ENCODE peak calls at places on chromosome X, in ten cellular contexts. One of them, this sample, is unnamed.

GRCh38 chrX:71917621-71918341 is 7.1 kb downstream of the NHSL2 start:
- DNase-seq in neural crest cell: no peak
- DNase-seq in cerebellum: no peak
- DNase-seq in hepatocyte: no peak
- DNase-seq in neuronal stem cell: no peak
- DNase-seq in cardiac muscle cell: peak
- DNase-seq in K562: no peak
- DNase-seq in stimulated activated naive CD4-positive, alpha-beta T cell: no peak
- DNase-seq in non-pigmented ciliary epithelial cell: no peak
- DNase-seq in AG09309: no peak
- DNase-seq in this sample: peak

GRCh38 chrX:110143454-110144210 is 140.7 kb downstream of the TMEM164 start:
- DNase-seq in neural crest cell: no peak
- DNase-seq in cerebellum: peak
- DNase-seq in hepatocyte: no peak
- DNase-seq in neuronal stem cell: no peak
- DNase-seq in cardiac muscle cell: no peak
- DNase-seq in K562: no peak
- DNase-seq in stimulated activated naive CD4-positive, alpha-beta T cell: no peak
- DNase-seq in non-pigmented ciliary epithelial cell: no peak
- DNase-seq in AG09309: no peak
- DNase-seq in this sample: no peak

GRCh38 chrX:110418220-110418856 is 59.7 kb downstream of the RTL9 start:
- DNase-seq in neural crest cell: peak
- DNase-seq in cerebellum: no peak
- DNase-seq in hepatocyte: peak
- DNase-seq in neuronal stem cell: no peak
- DNase-seq in cardiac muscle cell: peak
- DNase-seq in K562: peak
- DNase-seq in stimulated activated naive CD4-positive, alpha-beta T cell: no peak
- DNase-seq in non-pigmented ciliary epithelial cell: no peak
- DNase-seq in AG09309: no peak
- DNase-seq in this sample: no peak

GRCh38 chrX:100979881-100980607 is 10.5 kb downstream of the ARL13A start:
- DNase-seq in neural crest cell: no peak
- DNase-seq in cerebellum: no peak
- DNase-seq in hepatocyte: no peak
- DNase-seq in neuronal stem cell: no peak
- DNase-seq in cardiac muscle cell: no peak
- DNase-seq in K562: no peak
- DNase-seq in stimulated activated naive CD4-positive, alpha-beta T cell: no peak
- DNase-seq in non-pigmented ciliary epithelial cell: no peak
- DNase-seq in AG09309: no peak
- DNase-seq in this sample: no peak

GRCh38 chrX:153862369-153863250 is 23.4 kb downstream of the L1CAM start:
- DNase-seq in neural crest cell: no peak
- DNase-seq in cerebellum: peak
- DNase-seq in hepatocyte: no peak
- DNase-seq in neuronal stem cell: no peak
- DNase-seq in cardiac muscle cell: peak
- DNase-seq in K562: no peak
- DNase-seq in stimulated activated naive CD4-positive, alpha-beta T cell: no peak
- DNase-seq in non-pigmented ciliary epithelial cell: no peak
- DNase-seq in AG09309: no peak
- DNase-seq in this sample: no peak

GRCh38 chrX:37779857-37780256 is at the start of gene CYBB:
- DNase-seq in neural crest cell: no peak
- DNase-seq in cerebellum: no peak
- DNase-seq in hepatocyte: no peak
- DNase-seq in neuronal stem cell: no peak
- DNase-seq in cardiac muscle cell: no peak
- DNase-seq in K562: no peak
- DNase-seq in stimulated activated naive CD4-positive, alpha-beta T cell: no peak
- DNase-seq in non-pigmented ciliary epithelial cell: no peak
- DNase-seq in AG09309: no peak
- DNase-seq in this sample: no peak

GRCh38 chrX:29308726-29309125 is 721.5 kb downstream of the IL1RAPL1 start:
- DNase-seq in neural crest cell: no peak
- DNase-seq in cerebellum: no peak
- DNase-seq in hepatocyte: no peak
- DNase-seq in neuronal stem cell: no peak
- DNase-seq in cardiac muscle cell: no peak
- DNase-seq in K562: no peak
- DNase-seq in stimulated activated naive CD4-positive, alpha-beta T cell: no peak
- DNase-seq in non-pigmented ciliary epithelial cell: no peak
- DNase-seq in AG09309: no peak
- DNase-seq in this sample: no peak

GRCh38 chrX:40260123-40260751 is 162.5 kb upstream of the BCOR start:
- DNase-seq in neural crest cell: no peak
- DNase-seq in cerebellum: no peak
- DNase-seq in hepatocyte: no peak
- DNase-seq in neuronal stem cell: no peak
- DNase-seq in cardiac muscle cell: peak
- DNase-seq in K562: peak
- DNase-seq in stimulated activated naive CD4-positive, alpha-beta T cell: no peak
- DNase-seq in non-pigmented ciliary epithelial cell: no peak
- DNase-seq in AG09309: no peak
- DNase-seq in this sample: no peak

GRCh38 chrX:133849676-133850075 is 135.7 kb downstream of the GPC3 start:
- DNase-seq in neural crest cell: no peak
- DNase-seq in cerebellum: no peak
- DNase-seq in hepatocyte: no peak
- DNase-seq in neuronal stem cell: no peak
- DNase-seq in cardiac muscle cell: no peak
- DNase-seq in K562: no peak
- DNase-seq in stimulated activated naive CD4-positive, alpha-beta T cell: no peak
- DNase-seq in non-pigmented ciliary epithelial cell: no peak
- DNase-seq in AG09309: no peak
- DNase-seq in this sample: no peak

GRCh38 chrX:41518127-41518840 is 71.1 kb downstream of the NYX start:
- DNase-seq in neural crest cell: no peak
- DNase-seq in cerebellum: no peak
- DNase-seq in hepatocyte: no peak
- DNase-seq in neuronal stem cell: no peak
- DNase-seq in cardiac muscle cell: no peak
- DNase-seq in K562: no peak
- DNase-seq in stimulated activated naive CD4-positive, alpha-beta T cell: no peak
- DNase-seq in non-pigmented ciliary epithelial cell: no peak
- DNase-seq in AG09309: no peak
- DNase-seq in this sample: no peak

GRCh38 chrX:3598046-3598605 is 115.3 kb downstream of the PRKX start:
- DNase-seq in neural crest cell: no peak
- DNase-seq in cerebellum: no peak
- DNase-seq in hepatocyte: no peak
- DNase-seq in neuronal stem cell: no peak
- DNase-seq in cardiac muscle cell: no peak
- DNase-seq in K562: no peak
- DNase-seq in stimulated activated naive CD4-positive, alpha-beta T cell: no peak
- DNase-seq in non-pigmented ciliary epithelial cell: no peak
- DNase-seq in AG09309: no peak
- DNase-seq in this sample: no peak

GRCh38 chrX:131792789-131793462 is 230.2 kb upstream of the STK26 start:
- DNase-seq in neural crest cell: no peak
- DNase-seq in cerebellum: no peak
- DNase-seq in hepatocyte: no peak
- DNase-seq in neuronal stem cell: no peak
- DNase-seq in cardiac muscle cell: no peak
- DNase-seq in K562: no peak
- DNase-seq in stimulated activated naive CD4-positive, alpha-beta T cell: peak
- DNase-seq in non-pigmented ciliary epithelial cell: no peak
- DNase-seq in AG09309: peak
- DNase-seq in this sample: no peak

GRCh38 chrX:151985955-151986354 is 11.5 kb upstream of the GABRE start:
- DNase-seq in neural crest cell: no peak
- DNase-seq in cerebellum: no peak
- DNase-seq in hepatocyte: peak
- DNase-seq in neuronal stem cell: no peak
- DNase-seq in cardiac muscle cell: no peak
- DNase-seq in K562: peak
- DNase-seq in stimulated activated naive CD4-positive, alpha-beta T cell: no peak
- DNase-seq in non-pigmented ciliary epithelial cell: no peak
- DNase-seq in AG09309: no peak
- DNase-seq in this sample: no peak

GRCh38 chrX:39648548-39649254 is 449.1 kb downstream of the BCOR start:
- DNase-seq in neural crest cell: no peak
- DNase-seq in cerebellum: no peak
- DNase-seq in hepatocyte: no peak
- DNase-seq in neuronal stem cell: no peak
- DNase-seq in cardiac muscle cell: no peak
- DNase-seq in K562: no peak
- DNase-seq in stimulated activated naive CD4-positive, alpha-beta T cell: no peak
- DNase-seq in non-pigmented ciliary epithelial cell: no peak
- DNase-seq in AG09309: no peak
- DNase-seq in this sample: no peak

GRCh38 chrX:84078991-84079390 is 109.0 kb downstream of the RPS6KA6 start:
- DNase-seq in neural crest cell: no peak
- DNase-seq in cerebellum: no peak
- DNase-seq in hepatocyte: no peak
- DNase-seq in neuronal stem cell: no peak
- DNase-seq in cardiac muscle cell: no peak
- DNase-seq in K562: no peak
- DNase-seq in stimulated activated naive CD4-positive, alpha-beta T cell: no peak
- DNase-seq in non-pigmented ciliary epithelial cell: no peak
- DNase-seq in AG09309: no peak
- DNase-seq in this sample: no peak

GRCh38 chrX:153245288-153245731 is 66.2 kb downstream of the MAGEA1 start:
- DNase-seq in neural crest cell: peak
- DNase-seq in cerebellum: no peak
- DNase-seq in hepatocyte: peak
- DNase-seq in neuronal stem cell: peak
- DNase-seq in cardiac muscle cell: peak
- DNase-seq in K562: peak
- DNase-seq in stimulated activated naive CD4-positive, alpha-beta T cell: peak
- DNase-seq in non-pigmented ciliary epithelial cell: no peak
- DNase-seq in AG09309: no peak
- DNase-seq in this sample: no peak

GRCh38 chrX:113802837-113803236 is 781.0 kb upstream of the HTR2C start:
- DNase-seq in neural crest cell: no peak
- DNase-seq in cerebellum: no peak
- DNase-seq in hepatocyte: no peak
- DNase-seq in neuronal stem cell: no peak
- DNase-seq in cardiac muscle cell: no peak
- DNase-seq in K562: no peak
- DNase-seq in stimulated activated naive CD4-positive, alpha-beta T cell: no peak
- DNase-seq in non-pigmented ciliary epithelial cell: no peak
- DNase-seq in AG09309: no peak
- DNase-seq in this sample: no peak

GRCh38 chrX:40172980-40173661 is 75.4 kb upstream of the BCOR start:
- DNase-seq in neural crest cell: no peak
- DNase-seq in cerebellum: no peak
- DNase-seq in hepatocyte: no peak
- DNase-seq in neuronal stem cell: no peak
- DNase-seq in cardiac muscle cell: no peak
- DNase-seq in K562: no peak
- DNase-seq in stimulated activated naive CD4-positive, alpha-beta T cell: no peak
- DNase-seq in non-pigmented ciliary epithelial cell: no peak
- DNase-seq in AG09309: no peak
- DNase-seq in this sample: no peak

GRCh38 chrX:519741-520140 is 110.8 kb upstream of the SHOX start:
- DNase-seq in neural crest cell: no peak
- DNase-seq in cerebellum: no peak
- DNase-seq in hepatocyte: no peak
- DNase-seq in neuronal stem cell: no peak
- DNase-seq in cardiac muscle cell: no peak
- DNase-seq in K562: no peak
- DNase-seq in stimulated activated naive CD4-positive, alpha-beta T cell: no peak
- DNase-seq in non-pigmented ciliary epithelial cell: no peak
- DNase-seq in AG09309: no peak
- DNase-seq in this sample: no peak

GRCh38 chrX:40733691-40734090 is 1.7 kb downstream of the MED14 start:
- DNase-seq in neural crest cell: no peak
- DNase-seq in cerebellum: no peak
- DNase-seq in hepatocyte: no peak
- DNase-seq in neuronal stem cell: no peak
- DNase-seq in cardiac muscle cell: no peak
- DNase-seq in K562: no peak
- DNase-seq in stimulated activated naive CD4-positive, alpha-beta T cell: no peak
- DNase-seq in non-pigmented ciliary epithelial cell: no peak
- DNase-seq in AG09309: no peak
- DNase-seq in this sample: no peak

GRCh38 chrX:55767100-55767499 is 49.6 kb downstream of the RRAGB start:
- DNase-seq in neural crest cell: no peak
- DNase-seq in cerebellum: no peak
- DNase-seq in hepatocyte: no peak
- DNase-seq in neuronal stem cell: no peak
- DNase-seq in cardiac muscle cell: no peak
- DNase-seq in K562: no peak
- DNase-seq in stimulated activated naive CD4-positive, alpha-beta T cell: no peak
- DNase-seq in non-pigmented ciliary epithelial cell: no peak
- DNase-seq in AG09309: no peak
- DNase-seq in this sample: no peak

GRCh38 chrX:43589735-43590515 is 66.2 kb upstream of the MAOA start:
- DNase-seq in neural crest cell: no peak
- DNase-seq in cerebellum: no peak
- DNase-seq in hepatocyte: peak
- DNase-seq in neuronal stem cell: no peak
- DNase-seq in cardiac muscle cell: no peak
- DNase-seq in K562: no peak
- DNase-seq in stimulated activated naive CD4-positive, alpha-beta T cell: no peak
- DNase-seq in non-pigmented ciliary epithelial cell: no peak
- DNase-seq in AG09309: no peak
- DNase-seq in this sample: no peak

GRCh38 chrX:21661316-21661715 is 3.2 kb upstream of the KLHL34 start:
- DNase-seq in neural crest cell: no peak
- DNase-seq in cerebellum: no peak
- DNase-seq in hepatocyte: no peak
- DNase-seq in neuronal stem cell: no peak
- DNase-seq in cardiac muscle cell: no peak
- DNase-seq in K562: no peak
- DNase-seq in stimulated activated naive CD4-positive, alpha-beta T cell: no peak
- DNase-seq in non-pigmented ciliary epithelial cell: no peak
- DNase-seq in AG09309: no peak
- DNase-seq in this sample: no peak

GRCh38 chrX:48511561-48511960 is 2.8 kb downstream of the PORCN start:
- DNase-seq in neural crest cell: no peak
- DNase-seq in cerebellum: no peak
- DNase-seq in hepatocyte: no peak
- DNase-seq in neuronal stem cell: no peak
- DNase-seq in cardiac muscle cell: no peak
- DNase-seq in K562: no peak
- DNase-seq in stimulated activated naive CD4-positive, alpha-beta T cell: no peak
- DNase-seq in non-pigmented ciliary epithelial cell: no peak
- DNase-seq in AG09309: no peak
- DNase-seq in this sample: no peak

GRCh38 chrX:103464071-103464773 is 55.1 kb downstream of the RAB40A start:
- DNase-seq in neural crest cell: peak
- DNase-seq in cerebellum: peak
- DNase-seq in hepatocyte: peak
- DNase-seq in neuronal stem cell: no peak
- DNase-seq in cardiac muscle cell: peak
- DNase-seq in K562: peak
- DNase-seq in stimulated activated naive CD4-positive, alpha-beta T cell: peak
- DNase-seq in non-pigmented ciliary epithelial cell: no peak
- DNase-seq in AG09309: no peak
- DNase-seq in this sample: no peak

GRCh38 chrX:54076903-54077302 is 32.6 kb upstream of the PHF8 start:
- DNase-seq in neural crest cell: no peak
- DNase-seq in cerebellum: no peak
- DNase-seq in hepatocyte: no peak
- DNase-seq in neuronal stem cell: no peak
- DNase-seq in cardiac muscle cell: no peak
- DNase-seq in K562: no peak
- DNase-seq in stimulated activated naive CD4-positive, alpha-beta T cell: no peak
- DNase-seq in non-pigmented ciliary epithelial cell: no peak
- DNase-seq in AG09309: peak
- DNase-seq in this sample: no peak

GRCh38 chrX:15301924-15302323 is 13.5 kb downstream of the ASB11 start:
- DNase-seq in neural crest cell: no peak
- DNase-seq in cerebellum: no peak
- DNase-seq in hepatocyte: peak
- DNase-seq in neuronal stem cell: no peak
- DNase-seq in cardiac muscle cell: no peak
- DNase-seq in K562: no peak
- DNase-seq in stimulated activated naive CD4-positive, alpha-beta T cell: no peak
- DNase-seq in non-pigmented ciliary epithelial cell: no peak
- DNase-seq in AG09309: peak
- DNase-seq in this sample: no peak

GRCh38 chrX:143319526-143319925 is 197.7 kb downstream of the SPANXN3 start:
- DNase-seq in neural crest cell: no peak
- DNase-seq in cerebellum: no peak
- DNase-seq in hepatocyte: no peak
- DNase-seq in neuronal stem cell: no peak
- DNase-seq in cardiac muscle cell: no peak
- DNase-seq in K562: no peak
- DNase-seq in stimulated activated naive CD4-positive, alpha-beta T cell: no peak
- DNase-seq in non-pigmented ciliary epithelial cell: no peak
- DNase-seq in AG09309: no peak
- DNase-seq in this sample: no peak

This sample was measured in HFF-Myc.